ENCODE peak calls at places on chromosomes 2 and 18, in nine cellular contexts. M is WERI-Rb-1, I is psoas muscle, X is PC-9, T is BJ, Z is cardiac muscle cell, A is dorsolateral prefrontal cortex, U is Peyer's patch, K is spleen. Q is an unnamed sample.

GRCh38 chr2:68193774-68194372 is 36.2 kb downstream of the PNO1 start:
- DNase-seq in Z (no peak), X (peak; percentile 39), M (no peak), T (peak; percentile 18), K (no peak), U (no peak), A (no peak), I (no peak), Q (peak; percentile 8)

GRCh38 chr2:230068658-230069080 is at the start of gene SLC16A14:
- DNase-seq in A (no peak), M (peak; percentile 9), Z (peak; percentile 53), T (no peak), U (peak; percentile 21), X (no peak), I (no peak), K (no peak), Q (peak; percentile 16)

GRCh38 chr2:205764502-205764815 is 82.2 kb downstream of the NRP2 start:
- DNase-seq in Z (no peak), A (no peak), X (no peak), M (peak; percentile 69), T (no peak), U (no peak), K (no peak), I (no peak), Q (no peak)

GRCh38 chr18:34320267-34320666 is 95.6 kb upstream of the NOL4 start:
- DNase-seq in M (no peak), A (no peak), Z (no peak), T (no peak), X (no peak), K (no peak), I (no peak), U (no peak), Q (no peak)

GRCh38 chr2:23221236-23221635 is 163.7 kb upstream of the KLHL29 start:
- DNase-seq in K (no peak), I (no peak), T (no peak), M (no peak), Z (no peak), X (no peak), U (no peak), A (no peak), Q (no peak)

GRCh38 chr2:169768262-169768995 is 30.2 kb upstream of the SSB start:
- DNase-seq in T (no peak), X (no peak), A (no peak), Z (no peak), K (peak; percentile 80), U (no peak), M (no peak), I (peak; percentile 32), Q (no peak)

GRCh38 chr2:234879671-234880455 is 72.0 kb upstream of the SH3BP4 start:
- DNase-seq in Z (no peak), I (no peak), X (peak; percentile 88), A (no peak), U (no peak), K (no peak), T (no peak), M (no peak), Q (peak; percentile 80)

GRCh38 chr2:224982910-224983688 is 59.2 kb downstream of the DOCK10 start:
- DNase-seq in M (no peak), K (no peak), Z (no peak), X (no peak), U (peak; percentile 71), I (no peak), A (no peak), T (no peak), Q (peak; percentile 61)

GRCh38 chr2:128729051-128729450 is 410.4 kb upstream of the HS6ST1 start:
- DNase-seq in U (no peak), X (no peak), M (no peak), Z (no peak), K (no peak), I (no peak), T (no peak), A (no peak), Q (no peak)

GRCh38 chr2:118670868-118671267 is 176.6 kb downstream of the EN1 start:
- DNase-seq in T (peak; percentile 47), X (no peak), M (no peak), I (no peak), U (no peak), Z (no peak), K (no peak), A (no peak), Q (no peak)

GRCh38 chr2:65421432-65421748 is 11.0 kb downstream of the SPRED2 start:
- DNase-seq in K (no peak), T (no peak), U (no peak), Z (no peak), A (no peak), I (no peak), X (peak; percentile 32), M (no peak), Q (no peak)

GRCh38 chr18:32298289-32298688 is 108.5 kb downstream of the MEP1B start:
- DNase-seq in Z (no peak), A (no peak), M (no peak), X (no peak), U (no peak), I (no peak), T (no peak), K (no peak), Q (no peak)

GRCh38 chr2:53886406-53887280 is 26.9 kb upstream of the GPR75 start:
- DNase-seq in X (no peak), Z (no peak), U (no peak), I (no peak), A (no peak), K (no peak), M (no peak), T (no peak), Q (no peak)

GRCh38 chr2:9211496-9211895 is 4.9 kb downstream of the ASAP2 start:
- DNase-seq in I (no peak), X (no peak), M (no peak), T (no peak), A (no peak), U (no peak), Z (no peak), K (peak; percentile 21), Q (no peak)

GRCh38 chr2:9212661-9213411 is 6.2 kb downstream of the ASAP2 start:
- DNase-seq in U (no peak), I (no peak), K (peak; percentile 55), Z (no peak), X (peak; percentile 47), T (no peak), A (no peak), M (no peak), Q (no peak)

GRCh38 chr2:9207641-9208301 is 1.2 kb downstream of the ASAP2 start:
- DNase-seq in X (peak; percentile 53), U (no peak), A (no peak), K (peak; percentile 74), T (no peak), M (peak; percentile 37), Z (peak; percentile 32), I (peak; percentile 16), Q (no peak)

GRCh38 chr2:9212010-9212638 is 5.5 kb downstream of the ASAP2 start:
- DNase-seq in M (no peak), Z (no peak), A (no peak), T (no peak), X (no peak), I (no peak), K (peak; percentile 36), U (no peak), Q (no peak)

GRCh38 chr2:9210030-9210429 is 3.4 kb downstream of the ASAP2 start:
- DNase-seq in K (no peak), U (no peak), Z (no peak), M (no peak), I (no peak), X (no peak), A (no peak), T (no peak), Q (no peak)
- H3K27me3 ChIP-seq in K (peaks cover 68% of the 10 kb centered on the region), U (no peaks in the 10 kb centered on the region), Z (peaks cover 2% of the 10 kb centered on the region), M (no peaks in the 10 kb centered on the region), I (no peaks in the 10 kb centered on the region), X (no peaks in the 10 kb centered on the region), A (no peaks in the 10 kb centered on the region), T (no peaks in the 10 kb centered on the region), Q (no peaks in the 10 kb centered on the region)

DNA sequence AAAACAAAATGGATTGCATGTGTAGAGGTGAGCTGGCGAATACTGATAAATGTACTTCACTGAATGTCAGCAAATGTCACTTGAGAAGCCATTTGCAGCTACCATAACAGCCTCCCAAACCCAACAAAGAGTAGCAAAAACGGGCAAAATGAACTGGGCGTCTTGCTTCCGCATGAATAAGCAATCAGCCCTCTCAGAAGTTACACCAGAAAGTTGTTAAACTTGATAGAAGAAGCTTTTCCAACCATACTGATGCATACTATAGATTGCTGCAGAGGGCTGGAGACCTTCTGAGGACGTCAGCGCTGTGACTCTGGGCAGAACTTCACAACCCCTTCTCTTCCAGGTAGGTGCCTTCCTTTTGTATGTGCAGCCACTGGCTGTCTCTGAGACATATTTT is 18.7 kb upstream of the SIX3 start:
- DNase-seq in X (no peak), Z (no peak), U (no peak), I (no peak), K (no peak), A (no peak), T (no peak), M (no peak), Q (no peak)
- H3K27me3 ChIP-seq in X (no peaks in the 10 kb centered on the region), Z (peaks cover 98% of the 10 kb centered on the region), U (peaks cover 9% of the 10 kb centered on the region), I (peaks cover 12% of the 10 kb centered on the region), K (peaks cover 41% of the 10 kb centered on the region), A (peaks cover 76% of the 10 kb centered on the region), T (peaks cover 33% of the 10 kb centered on the region), M (no peaks in the 10 kb centered on the region), Q (peaks cover 43% of the 10 kb centered on the region)

DNA sequence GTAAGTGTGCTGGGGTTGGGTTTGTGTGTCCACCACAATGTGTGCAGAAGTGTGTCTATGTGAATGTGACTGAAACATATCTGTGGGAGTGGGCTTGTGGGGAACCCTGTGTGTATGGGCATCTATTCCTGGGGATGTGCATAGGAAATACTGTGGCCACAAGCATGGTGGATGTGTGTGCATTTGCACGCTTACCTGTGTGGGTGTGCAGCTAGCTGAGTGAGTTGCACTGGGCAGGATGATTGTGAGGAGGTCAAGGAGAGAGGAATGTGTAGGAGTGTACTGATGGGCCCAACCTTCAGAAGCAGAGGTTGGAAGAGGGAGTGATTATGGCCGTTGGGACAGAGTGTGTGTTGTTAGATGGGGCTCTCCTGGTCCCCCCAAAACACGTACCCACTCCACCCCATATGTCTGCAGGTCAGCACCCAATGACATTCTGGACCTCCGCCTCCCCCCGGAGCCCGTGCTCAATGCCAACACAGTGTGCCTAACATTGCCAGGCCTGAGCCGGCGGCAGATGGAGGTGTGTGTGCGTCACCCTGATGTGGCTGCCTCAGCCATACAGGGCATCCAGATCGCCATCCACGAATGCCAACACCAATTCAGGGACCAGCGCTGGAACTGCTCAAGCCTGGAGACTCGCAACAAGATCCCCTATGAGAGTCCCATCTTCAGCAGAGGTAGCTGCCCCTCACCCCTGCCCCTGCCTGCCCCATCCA is 1.3 kb downstream of the WNT10A start:
- DNase-seq in X (no peak), M (no peak), Z (no peak), K (peak; percentile 74), U (no peak), I (no peak), A (no peak), T (no peak), Q (no peak)
- H3K27me3 ChIP-seq in X (no peaks in the 10 kb centered on the region), M (no peaks in the 10 kb centered on the region), Z (peaks cover 100% of the 10 kb centered on the region), K (peaks cover 16% of the 10 kb centered on the region), U (peaks cover 22% of the 10 kb centered on the region), I (peaks cover 19% of the 10 kb centered on the region), A (peaks cover 50% of the 10 kb centered on the region), T (peaks cover 58% of the 10 kb centered on the region), Q (peaks cover 84% of the 10 kb centered on the region)

DNA sequence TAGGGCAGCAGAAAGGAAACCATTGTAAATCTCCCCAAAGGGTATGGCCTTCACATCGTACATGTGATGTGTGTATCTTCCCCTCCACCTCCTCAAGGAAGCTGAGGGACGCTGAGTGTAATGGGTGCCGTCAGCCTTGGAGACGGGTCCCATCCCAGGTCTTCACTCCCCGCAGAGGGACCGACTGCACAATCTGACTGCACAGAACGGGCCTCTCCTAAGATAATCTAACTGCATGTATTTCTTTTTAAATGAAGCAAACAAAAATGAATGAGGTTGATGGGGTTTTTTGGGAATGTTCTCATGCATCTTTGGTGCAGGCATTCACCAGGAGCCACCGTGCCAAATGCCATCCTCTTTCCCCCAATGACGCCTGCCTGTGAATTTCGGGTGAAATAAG is 94.1 kb upstream of the PXDN start:
- DNase-seq in K (no peak), A (no peak), Z (no peak), M (no peak), I (no peak), U (no peak), T (no peak), X (no peak), Q (no peak)
- H3K27me3 ChIP-seq in K (no peaks in the 10 kb centered on the region), A (no peaks in the 10 kb centered on the region), Z (peaks cover 3% of the 10 kb centered on the region), M (no peaks in the 10 kb centered on the region), I (peaks cover 3% of the 10 kb centered on the region), U (no peaks in the 10 kb centered on the region), T (peaks cover 2% of the 10 kb centered on the region), X (peaks cover 97% of the 10 kb centered on the region), Q (peaks cover 9% of the 10 kb centered on the region)

Q was measured in AG04450.